ENCODE peak calls at places on chromosomes 3 and 15, in ten cellular contexts. L is bronchial epithelial cell; G is fibroblast of lung; Q is cardiac muscle cell; C is PC-3; D is adipocyte; P is HepG2; Z is endothelial cell of umbilical vein; W is CD8-positive, alpha-beta memory T cell; B is SJCRH30. S is an unnamed sample.

GRCh38 chr15:35491999-35492398 is 54.0 kb downstream of the DPH6 start:
- DNase-seq in B (no peak), D (no peak), P (no peak), W (no peak), Q (no peak), L (no peak), G (no peak), Z (no peak), C (no peak), S (no peak)

GRCh38 chr3:14484741-14485140 is 55.4 kb downstream of the GRIP2 start:
- DNase-seq in B (no peak), L (no peak), Z (no peak), W (no peak), G (no peak), C (no peak), D (no peak), Q (no peak), P (no peak), S (no peak)

GRCh38 chr15:71612066-71612715 is 198.2 kb upstream of the NR2E3 start:
- DNase-seq in P (no peak), L (no peak), B (peak; percentile 91), Z (no peak), G (peak; percentile 41), D (no peak), Q (no peak), C (no peak), W (no peak), S (no peak)

GRCh38 chr3:80696280-80696679 is 928.5 kb upstream of the ROBO1 start:
- DNase-seq in C (peak; percentile 93), Z (peak; percentile 41), W (no peak), Q (no peak), D (no peak), B (no peak), L (peak; percentile 63), P (peak; percentile 94), G (no peak), S (no peak)

GRCh38 chr15:38611228-38611627 is 46.6 kb upstream of the RASGRP1 start:
- DNase-seq in D (no peak), C (no peak), L (no peak), B (no peak), G (no peak), Z (no peak), W (peak; percentile 11), Q (no peak), P (no peak), S (no peak)

GRCh38 chr15:47795864-47796263 is 78.6 kb downstream of the SEMA6D start:
- DNase-seq in Z (no peak), C (no peak), Q (no peak), W (no peak), P (no peak), G (no peak), L (peak; percentile 72), D (no peak), B (no peak), S (no peak)

GRCh38 chr15:60074181-60074885 is 70.2 kb downstream of the FOXB1 start:
- DNase-seq in D (peak; percentile 49), L (peak; percentile 64), G (no peak), W (peak; percentile 6), Z (peak; percentile 30), B (peak; percentile 20), Q (no peak), P (no peak), C (peak; percentile 63), S (no peak)

GRCh38 chr15:74845208-74845568 is 2.2 kb upstream of the ULK3 start:
- DNase-seq in W (peak; percentile 57), D (no peak), L (no peak), C (no peak), Q (no peak), G (no peak), B (no peak), P (no peak), Z (no peak), S (no peak)

GRCh38 chr3:45683417-45684326 is 5.5 kb upstream of the SACM1L start:
- DNase-seq in Z (no peak), G (no peak), B (no peak), P (peak; percentile 49), L (peak; percentile 17), D (no peak), C (no peak), W (no peak), Q (no peak), S (no peak)

GRCh38 chr15:27850050-27850449 is 249.1 kb downstream of the OCA2 start:
- DNase-seq in B (no peak), Q (no peak), P (no peak), L (no peak), D (no peak), G (no peak), W (no peak), Z (no peak), C (no peak), S (no peak)

GRCh38 chr15:82307714-82308081 is 41.6 kb downstream of the GOLGA6L10 start:
- DNase-seq in Z (no peak), Q (no peak), C (no peak), P (no peak), G (no peak), B (no peak), W (no peak), D (no peak), L (no peak), S (no peak)

GRCh38 chr3:56101576-56101975 is 366.7 kb downstream of the ERC2 start:
- DNase-seq in L (no peak), W (no peak), B (no peak), D (no peak), P (no peak), Q (no peak), G (no peak), Z (peak; percentile 59), C (no peak), S (no peak)

GRCh38 chr3:197555281-197556261 is at the start of gene BDH1:
- DNase-seq in C (peak; percentile 38), Q (peak; percentile 49), D (peak; percentile 44), W (peak; percentile 60), L (peak; percentile 29), B (peak; percentile 70), G (no peak), Z (peak; percentile 13), P (no peak), S (peak; percentile 76)

GRCh38 chr15:35256555-35256954 is 171.5 kb upstream of the NANOGP8 start:
- DNase-seq in Q (no peak), P (no peak), L (peak; percentile 91), W (no peak), D (peak; percentile 10), Z (no peak), G (peak; percentile 52), B (no peak), C (no peak), S (no peak)

GRCh38 chr3:46857485-46858341 is 5.5 kb downstream of the MYL3 start:
- DNase-seq in Z (no peak), Q (no peak), P (no peak), L (no peak), D (no peak), W (no peak), G (no peak), B (no peak), C (no peak), S (peak; percentile 0)

GRCh38 chr15:41230345-41230649 is 260 bp downstream of the EXD1 start:
- DNase-seq in D (no peak), Z (no peak), Q (no peak), B (no peak), G (no peak), W (no peak), L (no peak), P (no peak), C (no peak), S (no peak)
- H3K27me3 ChIP-seq in D (no peaks in the 10 kb centered on the region), Z (no peaks in the 10 kb centered on the region), Q (no peaks in the 10 kb centered on the region), B (peaks cover 3% of the 10 kb centered on the region), G (no peaks in the 10 kb centered on the region), W (no peaks in the 10 kb centered on the region), L (no peaks in the 10 kb centered on the region), P (no peaks in the 10 kb centered on the region), C (no peaks in the 10 kb centered on the region), S (peaks cover 9% of the 10 kb centered on the region)

GRCh38 chr3:10494180-10494579 is 11.2 kb downstream of the ATP2B2 start:
- DNase-seq in P (no peak), Z (no peak), L (no peak), C (no peak), D (no peak), B (no peak), W (no peak), G (no peak), Q (no peak), S (no peak)
- H3K27me3 ChIP-seq in P (no peaks in the 10 kb centered on the region), Z (no peaks in the 10 kb centered on the region), L (peaks cover 8% of the 10 kb centered on the region), C (peaks cover 43% of the 10 kb centered on the region), D (peaks cover 62% of the 10 kb centered on the region), B (peaks cover 14% of the 10 kb centered on the region), W (no peaks in the 10 kb centered on the region), G (no peaks in the 10 kb centered on the region), Q (no peaks in the 10 kb centered on the region), S (no peaks in the 10 kb centered on the region)

GRCh38 chr15:66105286-66105984 is 148.1 kb downstream of the MEGF11 start:
- DNase-seq in P (no peak), L (no peak), B (no peak), Q (no peak), Z (no peak), D (no peak), G (no peak), W (no peak), C (no peak), S (no peak)

GRCh38 chr15:66110788-66111187 is 142.8 kb downstream of the MEGF11 start:
- DNase-seq in P (no peak), W (no peak), D (no peak), B (no peak), G (no peak), L (no peak), Z (no peak), C (no peak), Q (no peak), S (no peak)

GRCh38 chr15:66107070-66107469 is 146.5 kb downstream of the MEGF11 start:
- DNase-seq in Q (no peak), P (no peak), W (no peak), D (no peak), C (no peak), Z (no peak), L (no peak), B (no peak), G (no peak), S (no peak)

GRCh38 chr15:66109826-66110225 is 143.7 kb downstream of the MEGF11 start:
- DNase-seq in L (no peak), B (no peak), D (no peak), Q (no peak), P (no peak), G (no peak), C (no peak), W (no peak), Z (no peak), S (no peak)

GRCh38 chr15:66108483-66109270 is 144.9 kb downstream of the MEGF11 start:
- DNase-seq in D (no peak), W (no peak), L (no peak), G (no peak), P (no peak), C (no peak), B (no peak), Z (no peak), Q (no peak), S (no peak)
- H3K27me3 ChIP-seq in D (peaks cover 76% of the 10 kb centered on the region), W (peaks cover 11% of the 10 kb centered on the region), L (peaks cover 2% of the 10 kb centered on the region), G (peaks cover 10% of the 10 kb centered on the region), P (no peaks in the 10 kb centered on the region), C (peaks cover 91% of the 10 kb centered on the region), B (no peaks in the 10 kb centered on the region), Z (peaks cover 8% of the 10 kb centered on the region), Q (no peaks in the 10 kb centered on the region), S (no peaks in the 10 kb centered on the region)

DNA sequence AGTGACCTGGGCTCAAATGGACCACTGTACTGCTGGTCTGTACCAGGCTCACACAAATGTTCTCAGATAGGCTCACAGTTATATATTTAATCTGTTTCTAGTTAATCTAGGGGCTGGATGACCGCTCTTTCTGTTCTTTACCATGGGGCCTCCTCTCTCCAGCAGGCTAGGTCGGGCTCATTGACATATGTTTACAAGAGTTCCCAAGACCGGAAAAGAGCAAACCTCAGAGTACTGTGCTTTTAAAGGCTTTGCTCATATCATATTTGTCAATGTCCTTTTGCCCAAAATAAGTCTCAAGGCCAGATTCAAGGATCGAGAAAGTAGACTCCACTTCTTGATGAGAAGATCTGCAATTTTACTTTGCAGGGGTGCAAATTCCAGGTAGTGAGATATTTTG is 348.0 kb upstream of the EPHA6 start:
- DNase-seq in G (no peak), B (no peak), D (no peak), Q (no peak), W (no peak), C (no peak), Z (no peak), L (no peak), P (no peak), S (no peak)
- H3K27me3 ChIP-seq in G (no peaks in the 10 kb centered on the region), B (peaks cover 4% of the 10 kb centered on the region), D (no peaks in the 10 kb centered on the region), Q (no peaks in the 10 kb centered on the region), W (no peaks in the 10 kb centered on the region), C (no peaks in the 10 kb centered on the region), Z (no peaks in the 10 kb centered on the region), L (no peaks in the 10 kb centered on the region), P (no peaks in the 10 kb centered on the region), S (no peaks in the 10 kb centered on the region)